ENCODE peak calls at places on chromosomes 12 and 14, in seven cellular contexts. One of them, this sample, is unnamed.
A peak's percentile ranks its signal among the peaks of the same experiment; 100 is the strongest.

GRCh38 chr12:124545508-124546418 is 21.6 kb downstream of the NCOR2 start:
- DNase-seq in Panc1: no peak
- DNase-seq in MM.1S: peak; percentile 73
- DNase-seq in cardiac muscle cell: no peak
- DNase-seq in body of pancreas: no peak
- DNase-seq in heart right ventricle: no peak
- DNase-seq in A549: no peak
- DNase-seq in this sample: no peak

GRCh38 chr14:21668377-21668776 is 5.2 kb downstream of the OR4E1 start:
- DNase-seq in Panc1: peak; percentile 72
- DNase-seq in MM.1S: no peak
- DNase-seq in cardiac muscle cell: no peak
- DNase-seq in body of pancreas: no peak
- DNase-seq in heart right ventricle: no peak
- DNase-seq in A549: no peak
- DNase-seq in this sample: no peak

GRCh38 chr14:51419685-51420084 is 179.6 kb downstream of the TMX1 start:
- DNase-seq in Panc1: no peak
- DNase-seq in MM.1S: peak; percentile 45
- DNase-seq in cardiac muscle cell: no peak
- DNase-seq in body of pancreas: no peak
- DNase-seq in heart right ventricle: no peak
- DNase-seq in A549: no peak
- DNase-seq in this sample: peak; percentile 28

GRCh38 chr12:3185260-3185870 is 108.2 kb downstream of the TSPAN9 start:
- DNase-seq in Panc1: no peak
- DNase-seq in MM.1S: no peak
- DNase-seq in cardiac muscle cell: peak; percentile 69
- DNase-seq in body of pancreas: no peak
- DNase-seq in heart right ventricle: peak; percentile 74
- DNase-seq in A549: no peak
- DNase-seq in this sample: no peak

GRCh38 chr14:104307627-104308401 is 169.4 kb downstream of the KIF26A start:
- DNase-seq in Panc1: no peak
- DNase-seq in MM.1S: no peak
- DNase-seq in cardiac muscle cell: no peak
- DNase-seq in body of pancreas: no peak
- DNase-seq in heart right ventricle: no peak
- DNase-seq in A549: no peak
- DNase-seq in this sample: no peak

GRCh38 chr12:4918950-4919660 is 9.4 kb downstream of the KCNA1 start:
- DNase-seq in Panc1: no peak
- DNase-seq in MM.1S: no peak
- DNase-seq in cardiac muscle cell: no peak
- DNase-seq in body of pancreas: no peak
- DNase-seq in heart right ventricle: no peak
- DNase-seq in A549: no peak
- DNase-seq in this sample: no peak

GRCh38 chr14:65506801-65507200 is 94.3 kb downstream of the FUT8 start:
- DNase-seq in Panc1: no peak
- DNase-seq in MM.1S: no peak
- DNase-seq in cardiac muscle cell: no peak
- DNase-seq in body of pancreas: peak; percentile 14
- DNase-seq in heart right ventricle: no peak
- DNase-seq in A549: no peak
- DNase-seq in this sample: no peak

GRCh38 chr14:102007916-102008418 is 43.6 kb downstream of the DYNC1H1 start:
- DNase-seq in Panc1: no peak
- DNase-seq in MM.1S: no peak
- DNase-seq in cardiac muscle cell: no peak
- DNase-seq in body of pancreas: no peak
- DNase-seq in heart right ventricle: no peak
- DNase-seq in A549: no peak
- DNase-seq in this sample: no peak

GRCh38 chr14:58401587-58401986 is 5.9 kb downstream of the TOMM20L start:
- DNase-seq in Panc1: no peak
- DNase-seq in MM.1S: no peak
- DNase-seq in cardiac muscle cell: no peak
- DNase-seq in body of pancreas: no peak
- DNase-seq in heart right ventricle: no peak
- DNase-seq in A549: no peak
- DNase-seq in this sample: no peak

GRCh38 chr12:33026791-33027190 is 130.2 kb upstream of the PKP2 start:
- DNase-seq in Panc1: no peak
- DNase-seq in MM.1S: no peak
- DNase-seq in cardiac muscle cell: no peak
- DNase-seq in body of pancreas: no peak
- DNase-seq in heart right ventricle: no peak
- DNase-seq in A549: no peak
- DNase-seq in this sample: no peak

GRCh38 chr14:22908601-22909000 is 10.3 kb downstream of the RBM23 start:
- DNase-seq in Panc1: no peak
- DNase-seq in MM.1S: no peak
- DNase-seq in cardiac muscle cell: no peak
- DNase-seq in body of pancreas: no peak
- DNase-seq in heart right ventricle: no peak
- DNase-seq in A549: no peak
- DNase-seq in this sample: no peak

GRCh38 chr12:6034596-6034995 is 89.5 kb upstream of the ANO2 start:
- DNase-seq in Panc1: no peak
- DNase-seq in MM.1S: no peak
- DNase-seq in cardiac muscle cell: no peak
- DNase-seq in body of pancreas: no peak
- DNase-seq in heart right ventricle: no peak
- DNase-seq in A549: no peak
- DNase-seq in this sample: no peak

GRCh38 chr12:127809236-127809635 is 457.7 kb upstream of the TMEM132C start:
- DNase-seq in Panc1: no peak
- DNase-seq in MM.1S: no peak
- DNase-seq in cardiac muscle cell: no peak
- DNase-seq in body of pancreas: peak; percentile 24
- DNase-seq in heart right ventricle: no peak
- DNase-seq in A549: no peak
- DNase-seq in this sample: no peak

GRCh38 chr12:93526786-93527428 is 45.6 kb upstream of the SOCS2 start:
- DNase-seq in Panc1: no peak
- DNase-seq in MM.1S: no peak
- DNase-seq in cardiac muscle cell: peak; percentile 19
- DNase-seq in body of pancreas: no peak
- DNase-seq in heart right ventricle: no peak
- DNase-seq in A549: peak; percentile 28
- DNase-seq in this sample: no peak

GRCh38 chr14:55448146-55448614 is 7.8 kb upstream of the TBPL2 start:
- DNase-seq in Panc1: peak; percentile 92
- DNase-seq in MM.1S: no peak
- DNase-seq in cardiac muscle cell: no peak
- DNase-seq in body of pancreas: peak; percentile 34
- DNase-seq in heart right ventricle: no peak
- DNase-seq in A549: peak; percentile 79
- DNase-seq in this sample: no peak

GRCh38 chr12:114294303-114294685 is 111.7 kb downstream of the TBX5 start:
- DNase-seq in Panc1: no peak
- DNase-seq in MM.1S: no peak
- DNase-seq in cardiac muscle cell: no peak
- DNase-seq in body of pancreas: no peak
- DNase-seq in heart right ventricle: no peak
- DNase-seq in A549: no peak
- DNase-seq in this sample: no peak

DNA sequence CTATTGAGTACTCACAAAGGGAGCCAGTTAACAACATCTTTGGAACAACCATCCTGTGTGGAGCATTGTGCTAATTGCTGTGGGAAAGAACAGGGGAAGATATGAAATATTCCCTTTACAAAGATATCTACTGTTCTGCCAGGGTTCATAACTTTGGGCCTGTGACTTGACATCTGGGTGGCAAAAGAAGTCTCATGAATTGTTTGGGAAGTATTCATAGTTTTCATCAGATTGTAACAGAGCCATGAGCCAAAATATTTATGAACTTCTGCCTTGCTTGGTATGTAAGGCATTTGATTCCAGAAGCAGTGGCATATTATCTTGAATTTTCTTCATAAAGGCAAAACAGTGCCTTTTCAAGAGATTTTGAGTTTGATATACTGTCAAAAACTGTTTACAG is 816.2 kb downstream of the DIO2 start:
- DNase-seq in Panc1: no peak
- DNase-seq in MM.1S: no peak
- DNase-seq in cardiac muscle cell: no peak
- DNase-seq in body of pancreas: no peak
- DNase-seq in heart right ventricle: no peak
- DNase-seq in A549: no peak
- DNase-seq in this sample: no peak
- H3K9me3 ChIP-seq in Panc1: no peaks in the 10 kb centered on the region
- H3K9me3 ChIP-seq in MM.1S: no peaks in the 10 kb centered on the region
- H3K9me3 ChIP-seq in cardiac muscle cell: no peaks in the 10 kb centered on the region
- H3K9me3 ChIP-seq in body of pancreas: no peaks in the 10 kb centered on the region
- H3K9me3 ChIP-seq in heart right ventricle: no peaks in the 10 kb centered on the region
- H3K9me3 ChIP-seq in A549: no peaks in the 10 kb centered on the region
- H3K9me3 ChIP-seq in this sample: no peaks in the 10 kb centered on the region

DNA sequence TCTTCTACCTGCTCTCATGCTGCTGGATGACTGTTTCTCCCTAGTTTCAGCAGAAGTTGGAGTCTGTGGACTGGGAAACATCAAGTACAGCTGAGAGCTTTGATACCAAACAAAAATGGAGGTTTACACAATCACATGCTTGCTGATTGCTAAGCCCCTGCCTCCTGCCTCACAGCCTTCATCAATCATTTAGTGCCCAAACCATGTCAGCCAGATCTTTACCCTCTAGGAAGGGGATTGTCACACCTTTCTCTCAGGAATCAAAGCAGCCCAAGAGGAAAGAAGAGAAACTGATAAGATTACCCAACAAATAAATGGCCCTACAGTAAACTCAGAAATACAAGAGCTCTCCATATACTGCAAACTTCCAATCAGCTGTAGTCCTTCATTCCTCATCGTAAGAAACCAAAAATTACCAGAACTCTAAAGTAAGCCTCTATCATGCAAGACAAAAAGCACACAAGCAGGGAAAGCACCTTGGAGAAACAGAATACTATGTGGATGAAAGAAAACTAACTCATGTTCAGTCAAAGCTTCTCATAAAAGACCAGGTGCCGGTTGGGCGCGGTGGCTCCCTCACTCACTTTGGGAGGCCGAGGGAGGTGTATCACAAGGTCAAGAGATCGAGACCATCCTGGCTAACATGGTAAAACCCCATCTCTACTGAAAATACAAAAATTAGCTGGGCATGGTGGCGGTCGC is 63.6 kb upstream of the RESF1 start:
- DNase-seq in Panc1: no peak
- DNase-seq in MM.1S: peak; percentile 20
- DNase-seq in cardiac muscle cell: no peak
- DNase-seq in body of pancreas: no peak
- DNase-seq in heart right ventricle: no peak
- DNase-seq in A549: no peak
- DNase-seq in this sample: no peak
- H3K9me3 ChIP-seq in Panc1: no peaks in the 10 kb centered on the region
- H3K9me3 ChIP-seq in MM.1S: peaks cover 7% of the 10 kb centered on the region
- H3K9me3 ChIP-seq in cardiac muscle cell: no peaks in the 10 kb centered on the region
- H3K9me3 ChIP-seq in body of pancreas: no peaks in the 10 kb centered on the region
- H3K9me3 ChIP-seq in heart right ventricle: no peaks in the 10 kb centered on the region
- H3K9me3 ChIP-seq in A549: no peaks in the 10 kb centered on the region
- H3K9me3 ChIP-seq in this sample: peaks cover 9% of the 10 kb centered on the region

DNA sequence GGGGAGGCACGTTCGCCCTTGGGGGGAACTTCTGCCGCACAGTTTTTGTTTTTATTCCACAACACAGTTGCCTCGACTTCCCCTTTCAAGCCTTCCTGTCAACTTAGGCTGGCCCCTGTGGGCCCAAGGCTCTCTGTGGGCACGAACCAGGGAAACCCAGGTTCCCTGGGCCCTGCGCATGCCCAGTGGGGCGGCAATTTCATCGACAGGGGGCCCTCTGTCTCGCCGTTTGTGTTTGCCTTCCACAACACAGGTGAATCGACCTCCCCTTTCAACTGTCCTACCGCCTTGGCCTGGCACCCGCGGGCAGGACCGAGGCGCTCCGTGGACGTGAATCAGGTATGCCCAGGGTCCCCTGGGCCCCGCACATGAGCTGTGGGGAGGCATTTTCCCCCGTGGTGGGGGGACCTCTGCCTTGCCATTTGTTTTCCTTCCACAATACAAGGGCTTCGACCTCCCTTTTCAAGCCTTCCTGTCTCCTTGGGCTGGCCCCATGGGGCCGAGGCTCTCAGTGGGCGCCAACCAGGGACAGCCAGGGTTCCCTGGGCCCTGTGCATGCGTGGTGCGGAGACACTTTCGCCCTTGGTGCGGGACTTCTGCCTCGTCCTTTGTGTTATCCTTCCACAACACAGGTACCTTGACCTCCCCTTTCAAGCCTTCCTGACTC is 354.0 kb downstream of the ALG10 start:
- DNase-seq in Panc1: no peak
- DNase-seq in MM.1S: no peak
- DNase-seq in cardiac muscle cell: no peak
- DNase-seq in body of pancreas: no peak
- DNase-seq in heart right ventricle: no peak
- DNase-seq in A549: no peak
- DNase-seq in this sample: no peak
- H3K9me3 ChIP-seq in Panc1: no peaks in the 10 kb centered on the region
- H3K9me3 ChIP-seq in MM.1S: no peaks in the 10 kb centered on the region
- H3K9me3 ChIP-seq in cardiac muscle cell: no peaks in the 10 kb centered on the region
- H3K9me3 ChIP-seq in body of pancreas: no peaks in the 10 kb centered on the region
- H3K9me3 ChIP-seq in heart right ventricle: no peaks in the 10 kb centered on the region
- H3K9me3 ChIP-seq in A549: no peaks in the 10 kb centered on the region
- H3K9me3 ChIP-seq in this sample: no peaks in the 10 kb centered on the region

GRCh38 chr12:34304001-34304400 is 281.7 kb downstream of the ALG10 start:
- DNase-seq in Panc1: no peak
- DNase-seq in MM.1S: no peak
- DNase-seq in cardiac muscle cell: no peak
- DNase-seq in body of pancreas: no peak
- DNase-seq in heart right ventricle: no peak
- DNase-seq in A549: no peak
- DNase-seq in this sample: no peak

GRCh38 chr12:34306133-34306830 is 284.0 kb downstream of the ALG10 start:
- DNase-seq in Panc1: no peak
- DNase-seq in MM.1S: no peak
- DNase-seq in cardiac muscle cell: no peak
- DNase-seq in body of pancreas: no peak
- DNase-seq in heart right ventricle: no peak
- DNase-seq in A549: no peak
- DNase-seq in this sample: no peak

GRCh38 chr12:34303091-34303870 is 281.0 kb downstream of the ALG10 start:
- DNase-seq in Panc1: no peak
- DNase-seq in MM.1S: no peak
- DNase-seq in cardiac muscle cell: no peak
- DNase-seq in body of pancreas: no peak
- DNase-seq in heart right ventricle: no peak
- DNase-seq in A549: no peak
- DNase-seq in this sample: no peak

GRCh38 chr12:34305176-34305575 is 282.9 kb downstream of the ALG10 start:
- DNase-seq in Panc1: no peak
- DNase-seq in MM.1S: no peak
- DNase-seq in cardiac muscle cell: no peak
- DNase-seq in body of pancreas: no peak
- DNase-seq in heart right ventricle: no peak
- DNase-seq in A549: no peak
- DNase-seq in this sample: no peak

GRCh38 chr12:34304546-34304945 is 282.2 kb downstream of the ALG10 start:
- DNase-seq in Panc1: no peak
- DNase-seq in MM.1S: no peak
- DNase-seq in cardiac muscle cell: no peak
- DNase-seq in body of pancreas: no peak
- DNase-seq in heart right ventricle: no peak
- DNase-seq in A549: no peak
- DNase-seq in this sample: no peak
- H3K9me3 ChIP-seq in Panc1: no peaks in the 10 kb centered on the region
- H3K9me3 ChIP-seq in MM.1S: no peaks in the 10 kb centered on the region
- H3K9me3 ChIP-seq in cardiac muscle cell: no peaks in the 10 kb centered on the region
- H3K9me3 ChIP-seq in body of pancreas: no peaks in the 10 kb centered on the region
- H3K9me3 ChIP-seq in heart right ventricle: no peaks in the 10 kb centered on the region
- H3K9me3 ChIP-seq in A549: no peaks in the 10 kb centered on the region
- H3K9me3 ChIP-seq in this sample: no peaks in the 10 kb centered on the region

GRCh38 chr12:34600592-34601462 is 578.5 kb downstream of the ALG10 start:
- DNase-seq in Panc1: no peak
- DNase-seq in MM.1S: no peak
- DNase-seq in cardiac muscle cell: no peak
- DNase-seq in body of pancreas: no peak
- DNase-seq in heart right ventricle: no peak
- DNase-seq in A549: no peak
- DNase-seq in this sample: no peak
- H3K9me3 ChIP-seq in Panc1: no peaks in the 10 kb centered on the region
- H3K9me3 ChIP-seq in MM.1S: no peaks in the 10 kb centered on the region
- H3K9me3 ChIP-seq in cardiac muscle cell: no peaks in the 10 kb centered on the region
- H3K9me3 ChIP-seq in body of pancreas: no peaks in the 10 kb centered on the region
- H3K9me3 ChIP-seq in heart right ventricle: peaks cover 10% of the 10 kb centered on the region
- H3K9me3 ChIP-seq in A549: peaks cover 9% of the 10 kb centered on the region
- H3K9me3 ChIP-seq in this sample: peaks cover 5% of the 10 kb centered on the region

This sample was measured in T-helper 17 cell.